ENCODE peak calls at places on chromosomes 11 and 22, in nine cellular contexts. O is sigmoid colon; Y is suprapubic skin; S is adrenal gland; H is GM23338; C is CD4-positive, alpha-beta T cell; Z is Peyer's patch; U is transverse colon; R is colonic mucosa. L is an unnamed sample.

GRCh38 chr11:25225078-25225477 is 728.2 kb downstream of the LUZP2 start:
- DNase-seq in O (no peak), S (no peak), H (no peak), C (no peak), Z (no peak), R (no peak), U (no peak), Y (no peak), L (no peak)

GRCh38 chr11:64186205-64187165 is 514 bp downstream of the STIP1 start:
- DNase-seq in H (peak), Y (no peak), R (peak), C (peak), U (peak), Z (no peak), O (peak), S (no peak), L (no peak)

GRCh38 chr11:12473366-12473765 is 96.0 kb downstream of the PARVA start:
- DNase-seq in H (no peak), Z (no peak), Y (no peak), C (no peak), S (no peak), R (no peak), U (no peak), O (no peak), L (no peak)

GRCh38 chr11:59669611-59670009 is 773 bp upstream of the PATL1 start:
- DNase-seq in U (peak), O (peak), Y (peak), R (peak), Z (no peak), C (no peak), S (peak), H (peak), L (peak)

GRCh38 chr11:128498846-128499245 is 88.5 kb downstream of the ETS1 start:
- DNase-seq in H (no peak), R (no peak), U (no peak), S (no peak), O (no peak), C (no peak), Y (no peak), Z (no peak), L (no peak)

GRCh38 chr11:57513911-57514537 is 1.5 kb downstream of the SLC43A1 start:
- DNase-seq in R (peak), Y (peak), Z (peak), H (peak), O (peak), C (no peak), S (peak), U (peak), L (peak)

GRCh38 chr11:38461751-38462150 is 1863.7 kb upstream of the RAG2 start:
- DNase-seq in Z (no peak), O (no peak), Y (no peak), C (no peak), H (no peak), U (no peak), S (no peak), R (no peak), L (peak)

GRCh38 chr11:20966489-20966888 is 297.1 kb downstream of the NELL1 start:
- DNase-seq in Z (no peak), S (no peak), C (no peak), U (no peak), O (no peak), Y (no peak), H (peak), R (no peak), L (no peak)

GRCh38 chr22:17171313-17172171 is 12.5 kb upstream of the HDHD5 start:
- DNase-seq in S (peak), Y (peak), R (peak), H (peak), Z (peak), C (peak), U (peak), O (peak), L (peak)

GRCh38 chr11:74687237-74688005 is 43.8 kb downstream of the CHRDL2 start:
- DNase-seq in S (no peak), Z (no peak), U (no peak), Y (no peak), C (no peak), O (no peak), R (no peak), H (no peak), L (no peak)

GRCh38 chr11:45897556-45897955 is 9.5 kb downstream of the FREY1 start:
- DNase-seq in Y (no peak), Z (no peak), U (no peak), O (no peak), S (no peak), R (no peak), H (no peak), C (no peak), L (no peak)

GRCh38 chr22:46937939-46938338 is 175.5 kb downstream of the TBC1D22A start:
- DNase-seq in O (no peak), Y (no peak), U (no peak), C (no peak), R (peak), S (no peak), Z (peak), H (no peak), L (no peak)

GRCh38 chr11:62169448-62169847 is 20.6 kb upstream of the SCGB1D1 start:
- DNase-seq in O (no peak), S (peak), R (no peak), U (no peak), C (no peak), Z (no peak), H (no peak), Y (no peak), L (peak)

GRCh38 chr11:69115586-69116560 is 39.9 kb upstream of the SMIM38 start:
- DNase-seq in Y (no peak), H (no peak), U (peak), C (no peak), Z (no peak), O (no peak), R (no peak), S (no peak), L (peak)

DNA sequence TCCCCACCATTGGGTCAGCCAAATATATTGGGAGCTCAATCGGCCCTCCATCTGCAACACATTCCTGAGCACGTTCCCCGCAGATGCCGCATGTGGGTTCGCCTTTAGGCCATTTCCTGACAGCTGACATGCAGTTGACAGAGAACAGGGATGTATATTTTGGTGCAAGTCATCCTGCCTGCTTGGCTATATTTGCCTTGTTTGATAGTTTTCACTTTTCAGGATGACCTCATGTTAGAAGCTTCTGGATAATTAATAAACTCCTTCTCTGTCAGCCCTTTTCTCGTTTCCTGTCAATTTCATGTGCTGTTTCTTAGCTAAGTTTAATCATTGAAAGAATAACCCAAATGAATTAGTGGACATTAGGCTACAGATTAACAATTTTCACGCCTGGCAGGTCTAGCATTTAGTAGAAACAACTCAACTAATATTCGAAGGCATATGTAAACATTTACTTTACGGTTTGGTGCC is 105.7 kb upstream of the SLC5A12 start:
- DNase-seq in H (no peak), Y (no peak), S (no peak), C (no peak), O (peak), Z (no peak), R (no peak), U (no peak), L (no peak)
- H3K27ac ChIP-seq in H (no peak), Y (no peak), S (no peak), C (no peak), O (peak), Z (peak), R (no peak), U (peak), L (no peak)

DNA sequence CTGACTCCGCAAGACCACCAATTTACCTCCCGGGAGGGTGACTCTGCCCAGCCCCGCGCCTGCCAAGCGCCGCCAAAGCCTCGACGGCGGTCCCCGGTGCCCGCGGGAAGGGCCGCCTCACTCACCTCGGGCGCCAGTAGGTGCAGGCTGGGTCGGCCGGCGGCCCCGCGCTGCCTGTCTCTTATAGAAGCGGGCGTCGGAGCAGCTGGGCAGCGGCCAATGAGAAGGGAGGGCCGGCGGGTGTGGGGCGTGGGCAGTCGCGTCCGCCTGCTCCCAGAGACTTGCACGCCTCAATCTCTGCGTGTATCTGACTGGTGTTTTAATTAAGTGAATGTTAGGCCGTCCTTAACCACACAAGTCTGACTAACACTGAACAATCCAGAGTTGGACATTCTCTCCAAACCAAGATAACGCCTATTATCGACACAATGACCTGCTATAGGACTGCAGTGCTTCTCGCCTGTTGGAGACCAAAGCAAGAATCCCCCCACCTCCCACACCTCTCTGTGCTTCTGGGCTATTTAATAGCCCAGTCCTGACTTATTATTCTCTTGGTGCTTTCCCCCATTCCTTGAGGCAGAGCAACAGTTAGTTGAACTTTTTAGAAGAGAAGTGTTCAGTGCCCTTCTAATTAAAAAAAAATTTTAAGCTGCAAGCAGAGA is at the start of gene TPH1:
- DNase-seq in R (peak), C (no peak), S (peak), U (peak), O (no peak), Y (no peak), H (peak), Z (peak), L (peak)
- H3K27ac ChIP-seq in R (no peak), C (no peak), S (no peak), U (no peak), O (no peak), Y (no peak), H (no peak), Z (no peak), L (no peak)

GRCh38 chr11:134502153-134502550 is 90.1 kb upstream of the B3GAT1 start:
- DNase-seq in U (no peak), Z (peak), S (no peak), H (no peak), O (peak), R (no peak), Y (peak), C (no peak), L (no peak)
- H3K27ac ChIP-seq in U (no peak), Z (no peak), S (no peak), H (no peak), O (no peak), R (no peak), Y (no peak), C (no peak), L (no peak)

GRCh38 chr11:19953342-19953741 is 206.9 kb downstream of the DBX1 start:
- DNase-seq in Z (no peak), C (no peak), S (no peak), H (peak), O (no peak), U (no peak), R (no peak), Y (no peak), L (no peak)

GRCh38 chr11:19955660-19956059 is 204.6 kb downstream of the DBX1 start:
- DNase-seq in C (no peak), Z (no peak), S (no peak), H (no peak), R (no peak), O (no peak), U (no peak), Y (no peak), L (no peak)

GRCh38 chr11:19952101-19952605 is 208.1 kb downstream of the DBX1 start:
- DNase-seq in R (no peak), U (no peak), Y (no peak), O (no peak), H (no peak), Z (no peak), C (no peak), S (no peak), L (no peak)

GRCh38 chr11:19954899-19955298 is 205.4 kb downstream of the DBX1 start:
- DNase-seq in U (no peak), Y (no peak), C (no peak), R (no peak), Z (no peak), H (no peak), S (no peak), O (no peak), L (no peak)

DNA sequence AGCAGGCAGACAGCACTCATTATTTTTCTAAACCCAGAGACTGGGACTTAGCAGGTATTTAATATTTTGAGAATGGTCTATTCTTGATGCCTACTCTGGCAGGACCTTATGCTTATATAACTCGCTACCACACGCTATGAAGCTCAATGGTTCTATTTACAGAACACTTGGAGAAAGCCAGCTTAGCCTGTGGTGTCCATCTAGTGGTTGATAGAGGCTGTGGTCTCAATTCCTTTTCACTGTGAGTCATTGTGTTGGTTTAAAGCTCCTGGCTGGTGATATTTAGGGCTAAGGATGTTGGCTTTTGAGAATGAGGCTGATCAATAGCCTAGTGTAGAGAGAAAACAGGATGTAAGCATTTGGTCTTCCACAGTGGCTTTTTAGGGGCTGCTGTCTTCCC is 206.4 kb downstream of the DBX1 start:
- DNase-seq in Y (no peak), C (no peak), O (no peak), R (no peak), S (no peak), H (peak), U (no peak), Z (no peak), L (no peak)
- H3K27ac ChIP-seq in Y (no peak), C (no peak), O (peak), R (no peak), S (no peak), H (no peak), U (no peak), Z (no peak), L (peak)

DNA sequence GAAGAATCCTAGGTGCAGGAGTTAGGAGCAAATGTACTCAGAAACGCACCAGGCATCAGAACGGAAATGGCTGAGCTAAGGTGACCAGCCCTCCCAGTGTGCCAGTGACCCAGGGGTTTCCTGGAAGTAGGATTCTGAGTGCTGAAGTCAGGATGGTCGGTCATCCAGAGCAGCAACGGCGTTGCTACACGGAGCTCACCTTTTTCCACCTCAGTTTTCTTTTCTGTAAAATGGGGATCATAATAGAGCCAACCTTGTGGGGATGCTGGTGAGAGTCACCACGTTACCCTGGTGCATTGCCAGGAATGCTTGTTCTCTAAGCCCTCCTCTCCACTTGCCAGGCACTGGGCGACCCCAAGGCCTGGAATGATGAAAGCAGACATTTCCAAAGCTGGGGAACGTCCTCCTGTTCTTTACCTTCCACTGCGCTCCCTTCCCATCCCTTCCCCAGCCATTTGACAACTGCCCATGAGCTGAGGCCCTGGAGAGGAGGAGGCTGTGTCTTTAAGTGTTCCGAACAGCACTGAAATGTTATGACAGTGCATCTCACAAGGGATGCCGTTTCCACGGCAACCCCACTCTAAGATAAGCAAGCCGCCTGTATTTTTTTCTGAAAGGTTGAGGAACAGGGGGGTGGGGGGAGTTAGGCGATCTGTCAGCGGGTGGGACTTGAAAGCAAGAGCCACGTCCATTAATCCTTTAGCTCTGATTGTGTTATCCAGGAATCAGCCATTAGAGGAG is 66.8 kb downstream of the TSPAN18 start:
- DNase-seq in U (no peak), C (no peak), H (peak), Z (no peak), Y (no peak), R (no peak), O (no peak), S (no peak), L (no peak)
- H3K27ac ChIP-seq in U (no peak), C (no peak), H (no peak), Z (no peak), Y (no peak), R (no peak), O (no peak), S (no peak), L (no peak)

DNA sequence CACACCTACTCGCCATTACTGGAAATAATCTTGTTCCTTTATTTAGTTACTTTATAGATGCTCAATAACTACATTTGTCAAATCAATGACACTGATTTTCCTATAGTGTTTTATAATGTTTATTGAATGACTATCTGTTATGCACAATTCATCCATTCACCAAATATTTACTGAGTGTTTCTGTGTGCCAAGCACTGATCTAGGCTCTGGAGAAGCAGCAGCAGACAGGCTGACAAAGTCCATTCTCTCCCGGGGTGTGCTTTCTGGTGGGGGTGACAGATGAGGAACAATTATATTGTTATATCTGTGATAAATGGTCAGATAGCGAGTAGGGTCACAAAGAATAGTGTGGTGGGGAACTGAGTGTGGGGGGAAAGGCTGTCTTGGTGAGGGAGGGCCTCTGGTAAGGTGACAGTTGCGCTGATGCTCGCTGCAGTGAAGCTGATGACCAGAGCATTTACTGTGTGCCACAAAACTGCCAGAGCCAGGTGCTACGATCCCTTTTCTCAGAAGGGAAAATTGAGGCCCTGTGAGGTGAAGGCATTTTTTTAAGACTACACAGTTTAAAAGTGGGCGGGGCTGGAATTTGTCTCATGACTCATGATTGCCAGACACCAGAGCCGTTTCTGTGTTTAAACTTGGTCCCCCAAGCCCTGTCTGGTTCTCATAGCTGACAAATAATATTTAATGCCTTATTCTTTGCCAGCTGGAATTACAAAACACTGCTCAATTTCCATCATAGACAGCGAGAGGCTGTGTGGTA is 10.2 kb downstream of the PACS1 start:
- DNase-seq in U (peak), S (peak), C (peak), Y (peak), R (peak), Z (no peak), O (peak), H (no peak), L (no peak)
- H3K27ac ChIP-seq in U (peak), S (no peak), C (peak), Y (peak), R (peak), Z (peak), O (peak), H (no peak), L (no peak)

GRCh38 chr22:45549739-45550138 is 47.1 kb downstream of the FBLN1 start:
- DNase-seq in H (no peak), U (no peak), Z (no peak), Y (no peak), R (no peak), C (no peak), S (no peak), O (no peak), L (no peak)

GRCh38 chr22:45546333-45547015 is 43.8 kb downstream of the FBLN1 start:
- DNase-seq in R (no peak), S (no peak), U (no peak), C (no peak), Z (no peak), O (no peak), Y (no peak), H (no peak), L (no peak)

GRCh38 chr22:45547016-45547345 is 44.3 kb downstream of the FBLN1 start:
- DNase-seq in R (no peak), S (no peak), Z (peak), C (no peak), H (no peak), Y (no peak), O (no peak), U (no peak), L (no peak)

GRCh38 chr22:45548991-45549736 is 46.5 kb downstream of the FBLN1 start:
- DNase-seq in Y (peak), S (no peak), R (peak), H (peak), O (peak), C (no peak), U (peak), Z (peak), L (peak)

DNA sequence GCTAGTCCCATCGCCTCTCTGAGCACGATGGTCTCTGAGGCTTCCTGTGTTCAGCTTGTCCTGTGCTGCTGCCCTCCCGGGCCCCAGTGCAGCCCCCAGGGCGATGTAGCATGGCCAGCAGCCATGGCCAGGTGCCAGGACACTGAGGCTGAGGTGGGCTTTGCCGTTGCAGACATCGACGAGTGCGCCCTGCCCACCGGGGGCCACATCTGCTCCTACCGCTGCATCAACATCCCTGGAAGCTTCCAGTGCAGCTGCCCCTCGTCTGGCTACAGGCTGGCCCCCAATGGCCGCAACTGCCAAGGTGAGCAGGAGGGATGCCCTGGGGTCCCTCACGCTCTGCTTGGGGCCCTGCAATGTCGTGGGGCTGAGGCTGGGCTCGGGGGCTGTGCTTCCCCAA is 45.8 kb downstream of the FBLN1 start:
- DNase-seq in Y (peak), U (no peak), Z (peak), R (no peak), C (no peak), H (no peak), S (no peak), O (no peak), L (no peak)
- H3K27ac ChIP-seq in Y (peak), U (peak), Z (peak), R (peak), C (no peak), H (no peak), S (no peak), O (peak), L (peak)